ENCODE peak calls at places on chromosomes 2 and 18, in eight cellular contexts. T is left lung, F is A549, C is Calu3, M is colonic mucosa, D is fibroblast of the aortic adventitia, B is RWPE2, N is foreskin fibroblast. J is an unnamed sample.

GRCh38 chr2:42493468-42493884 is 306 bp downstream of the KCNG3 start:
- DNase-seq in C (no peak), M (no peak), T (no peak), F (no peak), N (no peak), D (no peak), B (no peak), J (no peak)

GRCh38 chr2:119827866-119828507 is 68.3 kb downstream of the PTPN4 start:
- DNase-seq in M (no peak), F (no peak), D (peak; percentile 21), N (peak; percentile 28), T (no peak), B (no peak), C (no peak), J (no peak)

GRCh38 chr2:161436411-161436810 is 20.3 kb downstream of the TBR1 start:
- DNase-seq in N (peak; percentile 94), D (peak; percentile 85), B (no peak), M (no peak), C (no peak), F (no peak), T (no peak), J (peak; percentile 23)

GRCh38 chr2:142673836-142674235 is 203.6 kb upstream of the KYNU start:
- DNase-seq in B (no peak), D (no peak), M (no peak), C (no peak), T (no peak), F (no peak), N (no peak), J (no peak)

GRCh38 chr2:147172493-147173185 is 672.2 kb upstream of the ACVR2A start:
- DNase-seq in T (no peak), F (no peak), B (no peak), C (no peak), M (no peak), D (no peak), N (no peak), J (no peak)

GRCh38 chr2:132936261-132936660 is 266.3 kb upstream of the LYPD1 start:
- DNase-seq in B (no peak), M (no peak), D (peak; percentile 51), C (no peak), F (no peak), T (no peak), N (no peak), J (no peak)

GRCh38 chr2:147524912-147525311 is 319.9 kb upstream of the ACVR2A start:
- DNase-seq in N (no peak), C (no peak), D (no peak), M (no peak), B (no peak), F (no peak), T (no peak), J (no peak)

GRCh38 chr2:65020943-65021528 is 31.8 kb downstream of the SLC1A4 start:
- DNase-seq in N (no peak), M (no peak), C (no peak), T (no peak), D (no peak), F (no peak), B (no peak), J (no peak)

GRCh38 chr2:44291281-44292248 is 16.3 kb downstream of the SLC3A1 start:
- DNase-seq in D (peak; percentile 86), M (peak; percentile 76), N (peak; percentile 85), C (peak; percentile 93), T (no peak), B (no peak), F (peak; percentile 81), J (peak; percentile 39)

GRCh38 chr2:133390151-133390550 is 178.1 kb downstream of the NCKAP5 start:
- DNase-seq in T (no peak), B (no peak), D (peak; percentile 44), C (no peak), F (no peak), N (peak; percentile 27), M (no peak), J (peak; percentile 61)

GRCh38 chr2:47568164-47568861 is 165.4 kb downstream of the MSH2 start:
- DNase-seq in F (no peak), T (no peak), N (no peak), B (no peak), D (no peak), C (no peak), M (no peak), J (no peak)

GRCh38 chr2:28172114-28172898 is 220.4 kb upstream of the FOSL2 start:
- DNase-seq in F (no peak), M (peak; percentile 67), C (no peak), N (peak; percentile 57), B (no peak), T (no peak), D (peak; percentile 40), J (no peak)

GRCh38 chr2:140600116-140600515 is 1530.7 kb downstream of the LRP1B start:
- DNase-seq in M (no peak), C (no peak), B (no peak), F (no peak), T (no peak), D (peak; percentile 63), N (peak; percentile 76), J (no peak)

GRCh38 chr2:128685841-128686497 is 367.3 kb upstream of the HS6ST1 start:
- DNase-seq in C (no peak), N (no peak), T (no peak), D (no peak), M (peak; percentile 4), B (no peak), F (no peak), J (no peak)

GRCh38 chr2:7037340-7038333 is 120.4 kb downstream of the RNF144A start:
- DNase-seq in F (peak; percentile 69), M (peak; percentile 66), N (peak; percentile 87), B (no peak), T (no peak), C (peak; percentile 72), D (peak; percentile 69), J (peak; percentile 22)

GRCh38 chr18:47075098-47075883 is 39.9 kb upstream of the ELOA2 start:
- DNase-seq in B (peak; percentile 71), N (peak; percentile 61), F (peak; percentile 3), T (no peak), C (peak; percentile 31), D (no peak), M (peak; percentile 31), J (peak; percentile 14)

GRCh38 chr2:101253013-101253712 is 477 bp downstream of the CNOT11 start:
- DNase-seq in N (peak; percentile 77), M (peak; percentile 59), B (peak; percentile 77), F (no peak), C (peak; percentile 60), T (peak; percentile 93), D (peak; percentile 51), J (no peak)

GRCh38 chr2:178530625-178531142 is 50.4 kb downstream of the PLEKHA3 start:
- DNase-seq in M (no peak), B (no peak), N (peak; percentile 18), T (no peak), F (no peak), C (no peak), D (no peak), J (no peak)

GRCh38 chr2:2520396-2520795 is 189.3 kb upstream of the MYT1L start:
- DNase-seq in N (no peak), T (no peak), M (no peak), B (no peak), C (no peak), F (no peak), D (no peak), J (no peak)

GRCh38 chr18:8747440-8747937 is 42.1 kb downstream of the MTCL1 start:
- DNase-seq in B (no peak), C (peak; percentile 42), T (peak; percentile 39), M (no peak), D (peak; percentile 62), F (no peak), N (peak; percentile 89), J (peak; percentile 84)

GRCh38 chr2:51322612-51323011 is 290.7 kb upstream of the NRXN1 start:
- DNase-seq in M (no peak), D (no peak), F (no peak), C (no peak), N (no peak), B (no peak), T (no peak), J (no peak)

GRCh38 chr2:51329512-51329911 is 297.6 kb upstream of the NRXN1 start:
- DNase-seq in N (no peak), D (no peak), M (no peak), C (no peak), F (no peak), T (no peak), B (no peak), J (no peak)

DNA sequence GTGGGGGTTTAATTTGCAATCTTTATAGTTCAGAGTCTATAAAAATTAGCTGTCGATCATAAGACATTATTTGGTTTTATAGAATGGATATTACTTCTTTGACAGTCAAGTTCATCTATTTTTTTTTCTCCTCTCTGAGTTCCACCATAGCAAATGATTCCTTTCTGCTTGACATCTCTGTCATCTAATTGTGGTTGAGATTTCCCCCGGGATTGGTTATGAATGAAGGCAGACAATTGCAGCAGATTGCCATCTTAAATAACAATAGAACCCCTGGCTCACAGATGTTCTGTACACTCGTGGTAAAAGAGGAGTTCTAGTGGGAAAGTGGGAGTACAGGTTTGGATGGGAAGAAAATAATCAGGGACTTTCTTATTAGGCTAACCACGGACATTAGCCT is 292.1 kb upstream of the NRXN1 start:
- DNase-seq in B (no peak), T (no peak), M (no peak), C (no peak), F (no peak), N (no peak), D (no peak), J (no peak)
- TF ChIP-seq CTCF in B (no peak), T (no peak), M (no peak), C (no peak), F (no peak), N (no peak), D (no peak), J (no peak)

GRCh38 chr18:77209587-77209986 is 40.1 kb upstream of the GALR1 start:
- DNase-seq in B (no peak), F (no peak), T (no peak), C (no peak), M (no peak), N (peak; percentile 39), D (no peak), J (no peak)
- TF ChIP-seq CTCF in B (no peak), F (no peak), T (no peak), C (no peak), M (no peak), N (no peak), D (no peak), J (no peak)

GRCh38 chr2:80499095-80499494 is 194.5 kb upstream of the LRRTM1 start:
- DNase-seq in T (no peak), N (peak; percentile 82), B (no peak), M (peak; percentile 36), C (no peak), F (no peak), D (peak; percentile 77), J (no peak)
- TF ChIP-seq CTCF in T (no peak), N (peak; percentile 79), B (peak; percentile 76), M (peak; percentile 41), C (no peak), F (no peak), D (peak; percentile 72), J (peak; percentile 69)

GRCh38 chr2:168614291-168615018 is 158.4 kb downstream of the CERS6 start:
- DNase-seq in D (no peak), M (no peak), F (no peak), C (no peak), T (no peak), B (peak; percentile 80), N (no peak), J (no peak)
- TF ChIP-seq CTCF in D (peak; percentile 11), M (no peak), F (no peak), C (no peak), T (no peak), B (peak; percentile 44), N (peak; percentile 11), J (no peak)